ENCODE peak calls at places on chromosomes 5 and 9, in five cellular contexts. One of them, this sample, is unnamed.

GRCh38 chr5:153534102-153534501 is 43.6 kb downstream of the GRIA1 start:
- DNase-seq in A172: no peak
- DNase-seq in AG04450: no peak
- DNase-seq in hypothalamus: no peak
- DNase-seq in fibroblast of lung: no peak
- DNase-seq in this sample: no peak

GRCh38 chr5:128669803-128670202 is 131.8 kb upstream of the FBN2 start:
- DNase-seq in A172: peak; percentile 51
- DNase-seq in AG04450: no peak
- DNase-seq in hypothalamus: no peak
- DNase-seq in fibroblast of lung: no peak
- DNase-seq in this sample: no peak

GRCh38 chr5:59783264-59783663 is 110.3 kb downstream of the PDE4D start:
- DNase-seq in A172: no peak
- DNase-seq in AG04450: no peak
- DNase-seq in hypothalamus: no peak
- DNase-seq in fibroblast of lung: no peak
- DNase-seq in this sample: no peak

GRCh38 chr5:757931-758697 is 26.4 kb downstream of the ZDHHC11B start:
- DNase-seq in A172: no peak
- DNase-seq in AG04450: no peak
- DNase-seq in hypothalamus: no peak
- DNase-seq in fibroblast of lung: no peak
- DNase-seq in this sample: no peak

GRCh38 chr9:121537283-121537682 is 37.6 kb upstream of the GGTA1 start:
- DNase-seq in A172: no peak
- DNase-seq in AG04450: no peak
- DNase-seq in hypothalamus: no peak
- DNase-seq in fibroblast of lung: no peak
- DNase-seq in this sample: no peak

GRCh38 chr5:93311825-93312224 is 269.2 kb downstream of the NR2F1-AS1 start:
- DNase-seq in A172: no peak
- DNase-seq in AG04450: no peak
- DNase-seq in hypothalamus: no peak
- DNase-seq in fibroblast of lung: peak; percentile 51
- DNase-seq in this sample: no peak

GRCh38 chr9:137198748-137199276 is 1.7 kb downstream of the TPRN start:
- DNase-seq in A172: no peak
- DNase-seq in AG04450: no peak
- DNase-seq in hypothalamus: no peak
- DNase-seq in fibroblast of lung: no peak
- DNase-seq in this sample: no peak

GRCh38 chr9:94950040-94950732 is 223.7 kb downstream of the AOPEP start:
- DNase-seq in A172: no peak
- DNase-seq in AG04450: no peak
- DNase-seq in hypothalamus: no peak
- DNase-seq in fibroblast of lung: no peak
- DNase-seq in this sample: no peak

GRCh38 chr5:78920604-78921003 is 64.5 kb downstream of the ARSB start:
- DNase-seq in A172: peak; percentile 13
- DNase-seq in AG04450: no peak
- DNase-seq in hypothalamus: no peak
- DNase-seq in fibroblast of lung: peak; percentile 74
- DNase-seq in this sample: no peak